ENCODE peak calls at places on chromosomes 16 and 17, in ten cellular contexts. One of them, this sample, is unnamed.

GRCh38 chr17:17025621-17026020 is 16.6 kb upstream of the MPRIP start:
- DNase-seq in dorsolateral prefrontal cortex: no peak
- DNase-seq in GM12864: no peak
- DNase-seq in tibial nerve: no peak
- DNase-seq in brain microvascular endothelial cell: no peak
- DNase-seq in tibial artery: no peak
- DNase-seq in heart right ventricle: no peak
- DNase-seq in cardiac fibroblast: no peak
- DNase-seq in GM12865: no peak
- DNase-seq in SK-N-SH: no peak
- DNase-seq in this sample: no peak

GRCh38 chr16:70692481-70693203 is 6.8 kb upstream of the MTSS2 start:
- DNase-seq in GM12865: no peak
- DNase-seq in GM12864: no peak
- DNase-seq in tibial nerve: no peak
- DNase-seq in heart right ventricle: peak; percentile 25
- DNase-seq in tibial artery: peak; percentile 91
- DNase-seq in dorsolateral prefrontal cortex: no peak
- DNase-seq in cardiac fibroblast: no peak
- DNase-seq in SK-N-SH: no peak
- DNase-seq in brain microvascular endothelial cell: no peak
- DNase-seq in this sample: no peak

GRCh38 chr17:16988749-16989229 is 16.9 kb upstream of the TNFRSF13B start:
- DNase-seq in heart right ventricle: no peak
- DNase-seq in SK-N-SH: no peak
- DNase-seq in dorsolateral prefrontal cortex: no peak
- DNase-seq in tibial nerve: no peak
- DNase-seq in GM12864: peak; percentile 74
- DNase-seq in GM12865: peak; percentile 79
- DNase-seq in cardiac fibroblast: peak; percentile 43
- DNase-seq in brain microvascular endothelial cell: no peak
- DNase-seq in tibial artery: no peak
- DNase-seq in this sample: no peak

GRCh38 chr17:72725432-72726068 is 366.9 kb downstream of the SLC39A11 start:
- DNase-seq in cardiac fibroblast: peak; percentile 73
- DNase-seq in dorsolateral prefrontal cortex: peak; percentile 74
- DNase-seq in tibial artery: no peak
- DNase-seq in heart right ventricle: peak; percentile 41
- DNase-seq in GM12865: peak; percentile 76
- DNase-seq in GM12864: no peak
- DNase-seq in brain microvascular endothelial cell: peak; percentile 38
- DNase-seq in SK-N-SH: peak; percentile 78
- DNase-seq in tibial nerve: no peak
- DNase-seq in this sample: no peak

GRCh38 chr17:64950871-64951270 is 31.6 kb upstream of the LRRC37A3 start:
- DNase-seq in tibial nerve: no peak
- DNase-seq in GM12864: no peak
- DNase-seq in heart right ventricle: no peak
- DNase-seq in GM12865: no peak
- DNase-seq in cardiac fibroblast: peak; percentile 34
- DNase-seq in brain microvascular endothelial cell: peak; percentile 43
- DNase-seq in tibial artery: no peak
- DNase-seq in SK-N-SH: no peak
- DNase-seq in dorsolateral prefrontal cortex: no peak
- DNase-seq in this sample: no peak

GRCh38 chr16:89093602-89094251 is at the start of gene ACSF3:
- DNase-seq in tibial nerve: peak; percentile 35
- DNase-seq in GM12864: no peak
- DNase-seq in tibial artery: peak; percentile 78
- DNase-seq in heart right ventricle: peak; percentile 76
- DNase-seq in dorsolateral prefrontal cortex: no peak
- DNase-seq in cardiac fibroblast: peak; percentile 46
- DNase-seq in GM12865: peak; percentile 84
- DNase-seq in SK-N-SH: peak; percentile 95
- DNase-seq in brain microvascular endothelial cell: peak; percentile 4
- DNase-seq in this sample: no peak

GRCh38 chr16:89037261-89038152 is 56.1 kb upstream of the ACSF3 start:
- DNase-seq in heart right ventricle: peak; percentile 39
- DNase-seq in GM12864: no peak
- DNase-seq in tibial nerve: no peak
- DNase-seq in tibial artery: no peak
- DNase-seq in dorsolateral prefrontal cortex: peak; percentile 26
- DNase-seq in brain microvascular endothelial cell: peak; percentile 9
- DNase-seq in cardiac fibroblast: peak; percentile 32
- DNase-seq in GM12865: peak; percentile 30
- DNase-seq in SK-N-SH: no peak
- DNase-seq in this sample: no peak

GRCh38 chr17:65058615-65059014 is 2.1 kb upstream of the GNA13 start:
- DNase-seq in GM12864: no peak
- DNase-seq in cardiac fibroblast: no peak
- DNase-seq in tibial nerve: no peak
- DNase-seq in heart right ventricle: no peak
- DNase-seq in SK-N-SH: no peak
- DNase-seq in tibial artery: no peak
- DNase-seq in dorsolateral prefrontal cortex: no peak
- DNase-seq in brain microvascular endothelial cell: no peak
- DNase-seq in GM12865: no peak
- DNase-seq in this sample: no peak

GRCh38 chr17:17305282-17305801 is 2.2 kb downstream of the NT5M start:
- DNase-seq in heart right ventricle: no peak
- DNase-seq in cardiac fibroblast: no peak
- DNase-seq in GM12864: peak; percentile 68
- DNase-seq in GM12865: peak; percentile 87
- DNase-seq in dorsolateral prefrontal cortex: peak; percentile 83
- DNase-seq in brain microvascular endothelial cell: no peak
- DNase-seq in tibial nerve: no peak
- DNase-seq in SK-N-SH: peak; percentile 73
- DNase-seq in tibial artery: peak; percentile 40
- DNase-seq in this sample: no peak

GRCh38 chr17:66661411-66661843 is 173.5 kb upstream of the CACNG5 start:
- DNase-seq in heart right ventricle: no peak
- DNase-seq in tibial artery: no peak
- DNase-seq in GM12864: no peak
- DNase-seq in cardiac fibroblast: peak; percentile 81
- DNase-seq in brain microvascular endothelial cell: peak; percentile 25
- DNase-seq in SK-N-SH: no peak
- DNase-seq in dorsolateral prefrontal cortex: no peak
- DNase-seq in tibial nerve: no peak
- DNase-seq in GM12865: peak; percentile 66
- DNase-seq in this sample: no peak

GRCh38 chr17:44557653-44558285 is 485 bp downstream of the FZD2 start:
- DNase-seq in heart right ventricle: peak; percentile 48
- DNase-seq in brain microvascular endothelial cell: peak; percentile 55
- DNase-seq in cardiac fibroblast: peak; percentile 69
- DNase-seq in tibial nerve: no peak
- DNase-seq in GM12865: peak; percentile 41
- DNase-seq in GM12864: no peak
- DNase-seq in dorsolateral prefrontal cortex: no peak
- DNase-seq in SK-N-SH: peak; percentile 79
- DNase-seq in tibial artery: peak; percentile 69
- DNase-seq in this sample: no peak

GRCh38 chr17:72406501-72406900 is 285.7 kb downstream of the SOX9 start:
- DNase-seq in GM12864: no peak
- DNase-seq in brain microvascular endothelial cell: no peak
- DNase-seq in heart right ventricle: no peak
- DNase-seq in SK-N-SH: no peak
- DNase-seq in cardiac fibroblast: no peak
- DNase-seq in tibial nerve: no peak
- DNase-seq in tibial artery: no peak
- DNase-seq in GM12865: no peak
- DNase-seq in dorsolateral prefrontal cortex: no peak
- DNase-seq in this sample: no peak

GRCh38 chr16:55703003-55704001 is 47.5 kb downstream of the SLC6A2 start:
- DNase-seq in SK-N-SH: peak; percentile 31
- DNase-seq in GM12864: no peak
- DNase-seq in GM12865: peak; percentile 53
- DNase-seq in tibial artery: no peak
- DNase-seq in brain microvascular endothelial cell: peak; percentile 60
- DNase-seq in tibial nerve: peak; percentile 74
- DNase-seq in heart right ventricle: no peak
- DNase-seq in cardiac fibroblast: peak; percentile 83
- DNase-seq in dorsolateral prefrontal cortex: no peak
- DNase-seq in this sample: no peak

DNA sequence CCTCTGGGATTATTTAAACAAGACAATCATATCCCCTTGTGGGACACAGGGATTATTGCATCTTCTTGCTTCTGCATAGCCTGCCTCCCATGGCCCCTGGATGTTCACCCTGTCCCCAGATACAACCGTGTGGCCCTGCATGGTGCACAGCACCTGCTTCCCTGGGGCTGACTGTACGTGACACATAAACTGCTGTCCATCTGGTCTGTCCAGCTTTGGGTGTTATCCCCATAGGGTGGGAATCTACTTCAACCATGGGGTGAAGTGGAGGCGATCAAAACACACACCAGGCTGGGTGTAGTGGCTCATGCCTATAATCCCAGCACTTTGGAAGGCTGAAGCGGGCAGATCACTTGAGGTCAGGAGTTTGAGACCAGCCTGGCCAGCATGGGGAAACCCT is 138.8 kb downstream of the XYLT1 start:
- DNase-seq in GM12864: no peak
- DNase-seq in cardiac fibroblast: no peak
- DNase-seq in tibial nerve: no peak
- DNase-seq in SK-N-SH: no peak
- DNase-seq in tibial artery: peak; percentile 54
- DNase-seq in GM12865: no peak
- DNase-seq in brain microvascular endothelial cell: no peak
- DNase-seq in dorsolateral prefrontal cortex: no peak
- DNase-seq in heart right ventricle: no peak
- DNase-seq in this sample: no peak
- TF ChIP-seq CTCF in GM12864: no peak
- TF ChIP-seq CTCF in cardiac fibroblast: no peak
- TF ChIP-seq CTCF in tibial nerve: no peak
- TF ChIP-seq CTCF in SK-N-SH: no peak
- TF ChIP-seq CTCF in tibial artery: no peak
- TF ChIP-seq CTCF in GM12865: no peak
- TF ChIP-seq CTCF in brain microvascular endothelial cell: no peak
- TF ChIP-seq CTCF in dorsolateral prefrontal cortex: no peak
- TF ChIP-seq CTCF in heart right ventricle: no peak
- TF ChIP-seq CTCF in this sample: no peak

DNA sequence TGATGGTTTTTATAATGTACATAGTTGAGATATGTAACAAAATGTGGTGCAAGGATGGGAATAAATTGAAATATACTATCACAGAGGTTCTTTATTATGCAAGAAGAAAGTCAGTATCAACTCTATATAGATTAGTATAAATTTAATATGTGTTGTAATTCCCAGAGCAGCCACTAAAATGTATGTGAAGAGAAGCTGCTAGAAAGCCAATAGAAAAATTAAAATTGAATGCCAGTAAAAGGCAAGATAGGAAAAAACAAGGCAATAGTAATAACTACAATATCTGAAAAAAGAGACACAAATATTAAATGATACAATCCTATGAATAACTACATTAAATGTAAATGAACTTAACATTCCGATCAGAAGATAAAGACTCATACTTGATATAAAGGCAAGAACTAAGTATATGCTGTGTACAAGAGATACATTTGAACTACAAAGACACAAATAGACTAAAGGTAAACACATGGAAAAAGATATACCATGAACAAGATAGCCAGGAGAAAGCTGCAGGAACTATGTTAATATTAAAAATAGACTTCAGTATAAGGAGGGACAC is 92.0 kb downstream of the ABCA8 start:
- DNase-seq in GM12865: no peak
- DNase-seq in cardiac fibroblast: no peak
- DNase-seq in tibial nerve: no peak
- DNase-seq in SK-N-SH: no peak
- DNase-seq in brain microvascular endothelial cell: no peak
- DNase-seq in heart right ventricle: no peak
- DNase-seq in tibial artery: no peak
- DNase-seq in GM12864: no peak
- DNase-seq in dorsolateral prefrontal cortex: no peak
- DNase-seq in this sample: no peak
- TF ChIP-seq CTCF in GM12865: no peak
- TF ChIP-seq CTCF in cardiac fibroblast: no peak
- TF ChIP-seq CTCF in tibial nerve: no peak
- TF ChIP-seq CTCF in SK-N-SH: peak; percentile 44
- TF ChIP-seq CTCF in brain microvascular endothelial cell: no peak
- TF ChIP-seq CTCF in heart right ventricle: no peak
- TF ChIP-seq CTCF in tibial artery: no peak
- TF ChIP-seq CTCF in GM12864: no peak
- TF ChIP-seq CTCF in dorsolateral prefrontal cortex: no peak
- TF ChIP-seq CTCF in this sample: no peak

GRCh38 chr17:40561871-40562611 is 3.2 kb downstream of the CCR7 start:
- DNase-seq in heart right ventricle: no peak
- DNase-seq in GM12864: peak; percentile 72
- DNase-seq in tibial nerve: no peak
- DNase-seq in cardiac fibroblast: peak; percentile 21
- DNase-seq in GM12865: peak; percentile 92
- DNase-seq in SK-N-SH: no peak
- DNase-seq in brain microvascular endothelial cell: no peak
- DNase-seq in dorsolateral prefrontal cortex: no peak
- DNase-seq in tibial artery: no peak
- DNase-seq in this sample: peak; percentile 57
- TF ChIP-seq CTCF in heart right ventricle: no peak
- TF ChIP-seq CTCF in GM12864: peak; percentile 63
- TF ChIP-seq CTCF in tibial nerve: no peak
- TF ChIP-seq CTCF in cardiac fibroblast: peak; percentile 43
- TF ChIP-seq CTCF in GM12865: peak; percentile 58
- TF ChIP-seq CTCF in SK-N-SH: no peak
- TF ChIP-seq CTCF in brain microvascular endothelial cell: peak; percentile 55
- TF ChIP-seq CTCF in dorsolateral prefrontal cortex: no peak
- TF ChIP-seq CTCF in tibial artery: no peak
- TF ChIP-seq CTCF in this sample: peak; percentile 8

GRCh38 chr17:78853926-78854394 is 13.3 kb upstream of the USP36 start:
- DNase-seq in tibial nerve: no peak
- DNase-seq in GM12865: no peak
- DNase-seq in SK-N-SH: no peak
- DNase-seq in cardiac fibroblast: no peak
- DNase-seq in tibial artery: no peak
- DNase-seq in heart right ventricle: no peak
- DNase-seq in dorsolateral prefrontal cortex: no peak
- DNase-seq in brain microvascular endothelial cell: no peak
- DNase-seq in GM12864: no peak
- DNase-seq in this sample: no peak

GRCh38 chr17:78849026-78849425 is 8.4 kb upstream of the USP36 start:
- DNase-seq in GM12864: no peak
- DNase-seq in dorsolateral prefrontal cortex: no peak
- DNase-seq in tibial artery: no peak
- DNase-seq in SK-N-SH: no peak
- DNase-seq in cardiac fibroblast: no peak
- DNase-seq in heart right ventricle: no peak
- DNase-seq in GM12865: no peak
- DNase-seq in tibial nerve: no peak
- DNase-seq in brain microvascular endothelial cell: no peak
- DNase-seq in this sample: no peak

GRCh38 chr17:78854508-78854907 is 13.9 kb upstream of the USP36 start:
- DNase-seq in GM12865: no peak
- DNase-seq in dorsolateral prefrontal cortex: no peak
- DNase-seq in cardiac fibroblast: no peak
- DNase-seq in GM12864: no peak
- DNase-seq in tibial nerve: no peak
- DNase-seq in heart right ventricle: no peak
- DNase-seq in SK-N-SH: no peak
- DNase-seq in tibial artery: no peak
- DNase-seq in brain microvascular endothelial cell: no peak
- DNase-seq in this sample: no peak

GRCh38 chr17:78855561-78856165 is 15.0 kb upstream of the USP36 start:
- DNase-seq in GM12864: no peak
- DNase-seq in GM12865: no peak
- DNase-seq in dorsolateral prefrontal cortex: no peak
- DNase-seq in tibial artery: no peak
- DNase-seq in heart right ventricle: no peak
- DNase-seq in cardiac fibroblast: no peak
- DNase-seq in SK-N-SH: no peak
- DNase-seq in brain microvascular endothelial cell: no peak
- DNase-seq in tibial nerve: no peak
- DNase-seq in this sample: no peak

GRCh38 chr17:78852709-78853111 is 12.1 kb upstream of the USP36 start:
- DNase-seq in tibial artery: no peak
- DNase-seq in GM12864: no peak
- DNase-seq in dorsolateral prefrontal cortex: no peak
- DNase-seq in SK-N-SH: no peak
- DNase-seq in heart right ventricle: no peak
- DNase-seq in cardiac fibroblast: peak; percentile 22
- DNase-seq in tibial nerve: no peak
- DNase-seq in brain microvascular endothelial cell: no peak
- DNase-seq in GM12865: peak; percentile 43
- DNase-seq in this sample: no peak
- TF ChIP-seq CTCF in tibial artery: no peak
- TF ChIP-seq CTCF in GM12864: peak; percentile 5
- TF ChIP-seq CTCF in dorsolateral prefrontal cortex: no peak
- TF ChIP-seq CTCF in SK-N-SH: no peak
- TF ChIP-seq CTCF in heart right ventricle: no peak
- TF ChIP-seq CTCF in cardiac fibroblast: peak; percentile 14
- TF ChIP-seq CTCF in tibial nerve: peak; percentile 5
- TF ChIP-seq CTCF in brain microvascular endothelial cell: peak; percentile 33
- TF ChIP-seq CTCF in GM12865: peak; percentile 26
- TF ChIP-seq CTCF in this sample: no peak